ENCODE peak calls at places on chromosomes 4 and X, in ten cellular contexts. U is HL-60, P is GM23338, Z is breast epithelium, I is sigmoid colon, B is spleen, O is stomach, W is HCT116, M is SK-N-SH, T is endothelial cell of umbilical vein. N is an unnamed sample.

GRCh38 chrX:83916525-83916924 is 55.6 kb downstream of the CYLC1 start:
- DNase-seq in U (peak; percentile 3), P (peak; percentile 39), Z (no peak), I (no peak), B (no peak), O (no peak), W (no peak), M (peak; percentile 22), T (no peak), N (peak; percentile 8)

GRCh38 chrX:155694649-155695048 is 81.9 kb upstream of the TMLHE start:
- DNase-seq in U (no peak), P (no peak), Z (no peak), I (no peak), B (no peak), O (no peak), W (no peak), M (no peak), T (no peak), N (no peak)

GRCh38 chrX:20530319-20530979 is 263.7 kb upstream of the RPS6KA3 start:
- DNase-seq in U (peak; percentile 56), P (peak; percentile 62), Z (peak; percentile 51), I (peak; percentile 74), B (no peak), O (peak; percentile 53), W (peak; percentile 29), M (peak; percentile 41), T (peak; percentile 41), N (peak; percentile 57)

GRCh38 chr4:1511441-1512041 is 105.3 kb upstream of the NKX1-1 start:
- DNase-seq in U (peak; percentile 5), P (peak; percentile 62), Z (no peak), I (no peak), B (peak; percentile 68), O (no peak), W (peak; percentile 69), M (peak; percentile 55), T (peak; percentile 7), N (no peak)

GRCh38 chrX:134375691-134376090 is 84.3 kb upstream of the HPRT1 start:
- DNase-seq in U (no peak), P (no peak), Z (no peak), I (no peak), B (no peak), O (no peak), W (no peak), M (no peak), T (no peak), N (no peak)

GRCh38 chr4:41509411-41510008 is 28.4 kb upstream of the LIMCH1 start:
- DNase-seq in U (no peak), P (no peak), Z (no peak), I (no peak), B (no peak), O (peak; percentile 46), W (no peak), M (no peak), T (peak; percentile 22), N (no peak)

GRCh38 chr4:15116509-15117079 is 114.3 kb downstream of the CPEB2 start:
- DNase-seq in U (no peak), P (no peak), Z (no peak), I (no peak), B (no peak), O (no peak), W (no peak), M (no peak), T (no peak), N (no peak)

GRCh38 chr4:124028172-124028571 is 631.6 kb downstream of the SPRY1 start:
- DNase-seq in U (no peak), P (no peak), Z (no peak), I (no peak), B (no peak), O (no peak), W (no peak), M (no peak), T (no peak), N (no peak)

GRCh38 chr4:144295286-144295995 is 154.9 kb upstream of the GYPA start:
- DNase-seq in U (no peak), P (no peak), Z (no peak), I (no peak), B (no peak), O (no peak), W (no peak), M (no peak), T (peak; percentile 4), N (no peak)

GRCh38 chrX:7147431-7147977 is at the start of gene STS:
- DNase-seq in U (peak; percentile 36), P (peak; percentile 29), Z (no peak), I (peak; percentile 74), B (peak; percentile 92), O (peak; percentile 49), W (no peak), M (peak; percentile 39), T (peak; percentile 11), N (peak; percentile 52)
- TF ChIP-seq POLR2AphosphoS5 in U (no peak), P (no peak), Z (no peak), I (no peak), B (no peak), O (no peak), W (no peak), M (no peak), T (no peak), N (no peak)

GRCh38 chr4:23369331-23369730 is 520.5 kb downstream of the PPARGC1A start:
- DNase-seq in U (no peak), P (peak; percentile 45), Z (no peak), I (no peak), B (no peak), O (no peak), W (no peak), M (no peak), T (no peak), N (no peak)

GRCh38 chr4:23364167-23364566 is 525.7 kb downstream of the PPARGC1A start:
- DNase-seq in U (no peak), P (no peak), Z (no peak), I (no peak), B (no peak), O (no peak), W (no peak), M (no peak), T (no peak), N (no peak)

GRCh38 chr4:23366207-23366906 is 523.5 kb downstream of the PPARGC1A start:
- DNase-seq in U (no peak), P (no peak), Z (no peak), I (no peak), B (no peak), O (no peak), W (no peak), M (no peak), T (no peak), N (no peak)

GRCh38 chr4:23365086-23365485 is 524.8 kb downstream of the PPARGC1A start:
- DNase-seq in U (no peak), P (no peak), Z (no peak), I (no peak), B (no peak), O (no peak), W (no peak), M (no peak), T (no peak), N (no peak)

GRCh38 chr4:23368081-23368697 is 521.7 kb downstream of the PPARGC1A start:
- DNase-seq in U (no peak), P (peak; percentile 84), Z (no peak), I (no peak), B (no peak), O (peak; percentile 33), W (no peak), M (peak; percentile 9), T (no peak), N (peak; percentile 44)
- TF ChIP-seq CTCF in U (no peak), P (peak; percentile 79), Z (no peak), I (no peak), B (no peak), O (no peak), W (no peak), M (peak; percentile 23), T (no peak), N (peak; percentile 26)

DNA sequence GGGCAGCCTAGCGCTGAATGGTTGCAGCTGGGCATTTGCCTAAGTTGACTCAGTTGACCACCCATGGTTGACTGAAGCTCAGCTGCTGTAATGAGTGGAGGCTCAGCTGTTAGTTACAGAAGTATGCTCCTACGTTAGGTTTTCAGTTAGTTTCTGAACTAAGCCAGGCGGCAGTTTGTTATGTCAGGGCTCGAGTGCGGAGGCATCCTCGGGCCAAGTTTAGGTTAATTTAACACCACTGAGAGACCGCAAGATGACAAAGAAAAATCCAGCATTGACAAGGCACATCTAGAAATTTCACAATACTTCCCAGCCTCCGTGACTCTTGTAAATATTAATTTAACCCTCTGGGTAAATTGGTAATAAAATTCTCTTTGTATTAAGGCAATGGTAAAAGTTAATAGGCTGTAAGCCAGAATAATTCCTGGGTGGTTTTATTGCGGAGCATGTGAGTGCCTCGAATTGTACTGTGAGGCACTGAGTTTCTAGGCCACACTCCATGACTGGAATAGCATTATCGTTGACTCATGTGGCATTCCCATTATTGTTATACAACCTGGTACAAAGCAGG is 33.1 kb upstream of the CDKN2AIP start:
- DNase-seq in U (no peak), P (no peak), Z (no peak), I (peak; percentile 57), B (peak; percentile 30), O (no peak), W (no peak), M (no peak), T (no peak), N (no peak)
- TF ChIP-seq POLR2AphosphoS5 in U (no peak), P (no peak), Z (no peak), I (no peak), B (no peak), O (no peak), W (no peak), M (no peak), T (no peak), N (no peak)

DNA sequence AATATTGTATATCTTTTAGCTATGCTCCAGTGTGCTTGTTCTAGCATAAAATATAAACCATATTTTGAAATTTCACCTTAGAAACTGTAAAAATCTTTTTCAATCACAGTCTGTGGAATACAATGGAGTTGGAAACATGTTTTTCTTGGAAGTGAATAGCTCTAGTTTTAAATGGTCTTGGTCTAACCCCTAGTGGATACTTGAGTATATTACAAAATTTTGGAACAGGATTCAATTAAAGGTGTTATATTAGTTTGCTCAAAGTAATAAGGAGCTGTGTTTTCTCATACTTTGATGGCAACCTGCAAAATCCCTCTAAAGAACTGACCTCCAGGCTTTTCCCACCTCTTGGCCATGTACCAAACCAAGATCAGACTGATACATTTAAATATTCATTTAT is 48.2 kb downstream of the STK26 start:
- DNase-seq in U (no peak), P (peak; percentile 17), Z (no peak), I (no peak), B (no peak), O (no peak), W (no peak), M (peak; percentile 10), T (peak; percentile 31), N (no peak)
- TF ChIP-seq CTCF in U (no peak), P (peak; percentile 23), Z (no peak), I (no peak), B (no peak), O (no peak), W (peak; percentile 7), M (peak; percentile 61), T (no peak), N (no peak)